ENCODE peak calls at places on chromosomes 1 and 21, in ten cellular contexts. D is left ventricle myocardium inferior, S is sigmoid colon, P is IMR-90, L is neural progenitor cell, V is Caco-2, M is Panc1, A is astrocyte, B is BE2C, N is GM23338. J is an unnamed sample. For H3K27me3 and H3K4me1, the result is how much of the 10 kb centered on the place peaks cover.

GRCh38 chr1:100443739-100444571 is 91.6 kb downstream of the CDC14A start:
- DNase-seq in D (no peak), M (no peak), P (peak), A (peak), V (no peak), L (no peak), S (peak), N (no peak), B (no peak), J (no peak)

GRCh38 chr1:55575571-55576279 is 360.6 kb upstream of the USP24 start:
- DNase-seq in D (peak), N (no peak), M (no peak), S (peak), B (no peak), L (no peak), V (no peak), P (no peak), A (no peak), J (peak)

GRCh38 chr1:36835017-36835695 is 199.2 kb downstream of the GRIK3 start:
- DNase-seq in N (no peak), L (no peak), P (no peak), V (no peak), M (no peak), S (no peak), D (no peak), B (peak), A (no peak), J (no peak)

GRCh38 chr1:53339736-53340385 is 12.0 kb upstream of the LRP8 start:
- DNase-seq in V (no peak), P (no peak), L (no peak), D (no peak), M (no peak), N (no peak), A (no peak), B (no peak), S (no peak), J (no peak)

GRCh38 chr1:65940131-65940530 is 147.4 kb downstream of the PDE4B start:
- DNase-seq in L (no peak), V (no peak), S (no peak), D (no peak), B (no peak), P (no peak), A (no peak), M (no peak), N (no peak), J (no peak)

GRCh38 chr1:23423415-23424170 is 955 bp downstream of the TCEA3 start:
- DNase-seq in L (peak), B (peak), P (no peak), S (no peak), N (peak), D (no peak), V (peak), M (no peak), A (no peak), J (peak)

GRCh38 chr1:60765204-60765603 is 317.2 kb upstream of the NFIA start:
- DNase-seq in V (peak), L (peak), S (no peak), D (no peak), N (peak), P (no peak), M (no peak), B (peak), A (no peak), J (peak)

GRCh38 chr1:30645807-30646206 is 77.6 kb downstream of the MATN1 start:
- DNase-seq in N (no peak), D (no peak), L (no peak), A (peak), B (no peak), P (peak), M (peak), S (no peak), V (no peak), J (no peak)

GRCh38 chr1:192610114-192610958 is 25.6 kb upstream of the RGS13 start:
- DNase-seq in N (peak), D (no peak), A (no peak), B (no peak), L (no peak), M (no peak), V (no peak), P (peak), S (no peak), J (no peak)

GRCh38 chr1:93750946-93751345 is 69.3 kb upstream of the BCAR3 start:
- DNase-seq in V (no peak), L (no peak), P (no peak), S (no peak), D (no peak), B (no peak), M (no peak), A (no peak), N (no peak), J (no peak)

GRCh38 chr1:43108080-43108479 is 64.0 kb downstream of the EBNA1BP2 start:
- DNase-seq in S (no peak), M (no peak), V (no peak), L (no peak), B (no peak), A (no peak), P (no peak), D (no peak), N (no peak), J (no peak)

GRCh38 chr21:29777155-29777554 is 162.6 kb downstream of the GRIK1 start:
- DNase-seq in D (no peak), S (no peak), P (no peak), A (no peak), V (no peak), N (no peak), B (no peak), M (no peak), L (no peak), J (no peak)

GRCh38 chr1:56333461-56333860 is 245.9 kb downstream of the PLPP3 start:
- DNase-seq in B (no peak), N (no peak), A (no peak), M (no peak), D (no peak), L (no peak), V (no peak), P (no peak), S (no peak), J (no peak)

GRCh38 chr21:42962360-42963007 is 11.9 kb upstream of the PKNOX1 start:
- DNase-seq in S (peak), B (no peak), A (no peak), V (no peak), N (no peak), D (no peak), M (no peak), L (no peak), P (no peak), J (no peak)

GRCh38 chr1:228047183-228047466 is 35.4 kb upstream of the ARF1 start:
- DNase-seq in V (no peak), L (no peak), B (no peak), D (no peak), N (no peak), M (no peak), P (no peak), S (peak), A (no peak), J (no peak)

GRCh38 chr1:115445090-115445489 is 107.0 kb upstream of the NGF start:
- DNase-seq in P (no peak), A (no peak), V (no peak), D (no peak), L (no peak), B (no peak), M (no peak), N (no peak), S (no peak), J (no peak)

GRCh38 chr21:31733521-31734149 is 1.7 kb upstream of the SCAF4 start:
- DNase-seq in S (no peak), L (no peak), B (no peak), P (peak), D (no peak), M (no peak), N (no peak), V (no peak), A (no peak), J (no peak)

GRCh38 chr1:75908717-75909152 is 23.5 kb downstream of the ASB17 start:
- DNase-seq in M (peak), A (peak), V (peak), D (no peak), N (peak), B (peak), L (peak), S (no peak), P (peak), J (no peak)

GRCh38 chr1:20158358-20159070 is 19.4 kb downstream of the PLA2G2F start:
- DNase-seq in L (no peak), D (no peak), M (no peak), S (no peak), V (no peak), B (no peak), P (no peak), A (no peak), N (no peak), J (no peak)

GRCh38 chr21:37322084-37322483 is 44.5 kb upstream of the DYRK1A start:
- DNase-seq in S (no peak), P (no peak), B (no peak), N (no peak), V (no peak), M (no peak), A (no peak), L (no peak), D (no peak), J (no peak)

GRCh38 chr1:71307451-71307850 is 226.6 kb upstream of the ZRANB2 start:
- DNase-seq in V (no peak), N (peak), D (no peak), A (peak), M (no peak), S (no peak), B (no peak), P (peak), L (no peak), J (no peak)

GRCh38 chr1:248045209-248045608 is 1.4 kb upstream of the OR2L3 start:
- DNase-seq in P (no peak), D (no peak), N (no peak), L (no peak), A (no peak), S (no peak), B (no peak), M (no peak), V (no peak), J (no peak)

GRCh38 chr1:225651872-225652725 is 824 bp downstream of the ENAH start:
- DNase-seq in P (no peak), V (peak), N (peak), M (no peak), B (peak), S (no peak), A (peak), D (peak), L (peak), J (peak)

GRCh38 chr21:37076087-37076486 is 3.0 kb downstream of the TTC3 start:
- DNase-seq in A (no peak), V (no peak), L (no peak), M (no peak), D (no peak), S (no peak), N (no peak), P (no peak), B (no peak), J (no peak)

GRCh38 chr1:245770191-245770590 is 615.4 kb downstream of the KIF26B start:
- DNase-seq in D (no peak), L (no peak), M (no peak), P (peak), B (no peak), S (no peak), V (no peak), N (no peak), A (peak), J (no peak)

GRCh38 chr1:63688302-63688701 is 85.5 kb upstream of the ROR1 start:
- DNase-seq in M (no peak), L (no peak), S (no peak), P (peak), B (no peak), V (no peak), D (no peak), A (peak), N (no peak), J (no peak)

GRCh38 chr1:53249706-53250105 is 11.4 kb upstream of the MAGOH start:
- DNase-seq in V (no peak), L (no peak), D (no peak), M (no peak), P (no peak), B (no peak), A (no peak), S (no peak), N (no peak), J (no peak)

GRCh38 chr1:12615916-12616708 is 1.9 kb downstream of the DHRS3 start:
- DNase-seq in D (peak), A (no peak), L (peak), B (no peak), M (no peak), V (peak), S (peak), N (peak), P (peak), J (peak)

GRCh38 chr1:24201941-24202440 is 14.9 kb upstream of the IFNLR1 start:
- DNase-seq in L (peak), V (peak), M (peak), B (peak), A (peak), P (peak), D (peak), S (peak), N (peak), J (peak)

GRCh38 chr1:17558541-17558940 is 19.0 kb downstream of the ARHGEF10L start:
- DNase-seq in L (no peak), B (no peak), S (no peak), V (no peak), A (no peak), M (no peak), D (no peak), N (no peak), P (no peak), J (no peak)

GRCh38 chr1:17558954-17559617 is 19.6 kb downstream of the ARHGEF10L start:
- DNase-seq in B (no peak), A (no peak), M (no peak), V (no peak), S (no peak), L (no peak), P (no peak), D (no peak), N (no peak), J (no peak)

GRCh38 chr1:17554966-17555365 is 15.5 kb downstream of the ARHGEF10L start:
- DNase-seq in D (no peak), M (no peak), V (no peak), L (no peak), S (no peak), P (no peak), N (no peak), B (no peak), A (no peak), J (no peak)

GRCh38 chr1:17559618-17560419 is 20.3 kb downstream of the ARHGEF10L start:
- DNase-seq in P (no peak), V (peak), N (no peak), B (no peak), D (no peak), A (no peak), M (no peak), L (no peak), S (no peak), J (no peak)

DNA sequence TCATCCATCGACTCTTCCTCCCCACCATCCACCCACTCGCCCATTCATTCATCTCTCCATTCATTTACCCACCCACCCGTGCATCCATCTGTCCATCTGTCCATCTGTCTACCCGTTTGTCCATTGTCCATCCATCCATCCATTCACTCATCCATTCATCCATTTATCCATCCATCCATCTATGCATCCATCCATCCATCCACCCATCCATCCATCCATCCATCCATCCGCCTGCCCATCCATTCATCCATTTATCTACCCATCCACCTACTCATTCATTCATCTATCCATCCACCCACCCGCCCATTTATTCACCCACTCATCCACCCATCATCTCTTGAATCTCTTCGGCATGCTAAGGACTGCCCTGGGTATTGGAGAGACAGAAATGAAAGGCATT is 18.5 kb downstream of the ARHGEF10L start:
- DNase-seq in V (no peak), M (no peak), P (no peak), L (no peak), S (no peak), D (no peak), A (no peak), N (no peak), B (no peak), J (no peak)
- H3K27me3 ChIP-seq in V (under half), M (under half), P (under half), L (under half), S (under half), D (under half), A (under half), N (under half), B (under half), J (under half)

GRCh38 chr1:48876221-48876785 is 99.6 kb upstream of the BEND5 start:
- DNase-seq in V (no peak), M (no peak), P (no peak), A (peak), D (no peak), L (no peak), N (no peak), S (no peak), B (no peak), J (no peak)
- TF ChIP-seq CTCF in V (no peak), M (no peak), P (no peak), A (no peak), D (no peak), L (no peak), N (no peak), S (no peak), B (no peak), J (no peak)

GRCh38 chr1:26288311-26288941 is 8.5 kb downstream of the SH3BGRL3 start:
- DNase-seq in L (no peak), S (no peak), A (no peak), V (no peak), M (no peak), N (no peak), D (no peak), B (no peak), P (peak), J (no peak)
- H3K4me1 ChIP-seq in L (under half), S (under half), A (under half), V (under half), M (under half), N (under half), D (half or more), B (under half), P (under half), J (under half)

GRCh38 chr1:19036049-19036546 is 79.6 kb upstream of the IFFO2 start:
- DNase-seq in D (no peak), V (no peak), S (no peak), P (no peak), A (no peak), M (no peak), N (no peak), L (no peak), B (no peak), J (peak)
- H3K27me3 ChIP-seq in D (half or more), V (under half), S (under half), P (under half), A (under half), M (under half), N (under half), L (under half), B (under half), J (under half)